ENCODE peak calls at places on chromosomes 7 and 10, in five cellular contexts. One of them, this sample, is unnamed.

GRCh38 chr7:37853468-37853867 is 5.1 kb downstream of the NME8 start:
- DNase-seq in naive thymus-derived CD4-positive, alpha-beta T cell: no peak
- DNase-seq in NCI-H1694: no peak
- DNase-seq in occipital lobe: no peak
- DNase-seq in T-helper 2 cell treated with Interferon-gamma antibody and Interleukin-4, amounts not matched to agents 5 μg/mL and 100 μg/mL, for 36 hours: no peak
- DNase-seq in this sample: no peak

GRCh38 chr10:14623931-14624330 is 150.8 kb downstream of the FAM107B start:
- DNase-seq in NCI-H1694: no peak
- DNase-seq in T-helper 2 cell treated with Interferon-gamma antibody and Interleukin-4, amounts not matched to agents 5 μg/mL and 100 μg/mL, for 36 hours: no peak
- DNase-seq in occipital lobe: no peak
- DNase-seq in naive thymus-derived CD4-positive, alpha-beta T cell: no peak
- DNase-seq in this sample: no peak

GRCh38 chr10:129501652-129502436 is 34.8 kb downstream of the MGMT start:
- DNase-seq in occipital lobe: no peak
- DNase-seq in naive thymus-derived CD4-positive, alpha-beta T cell: no peak
- DNase-seq in T-helper 2 cell treated with Interferon-gamma antibody and Interleukin-4, amounts not matched to agents 5 μg/mL and 100 μg/mL, for 36 hours: no peak
- DNase-seq in NCI-H1694: no peak
- DNase-seq in this sample: no peak

GRCh38 chr10:65570143-65571010 is 1355.5 kb upstream of the LRRTM3 start:
- DNase-seq in naive thymus-derived CD4-positive, alpha-beta T cell: no peak
- DNase-seq in occipital lobe: no peak
- DNase-seq in NCI-H1694: no peak
- DNase-seq in T-helper 2 cell treated with Interferon-gamma antibody and Interleukin-4, amounts not matched to agents 5 μg/mL and 100 μg/mL, for 36 hours: no peak
- DNase-seq in this sample: no peak

GRCh38 chr7:94941844-94942632 is 34.6 kb downstream of the PPP1R9A start:
- DNase-seq in occipital lobe: no peak
- DNase-seq in NCI-H1694: no peak
- DNase-seq in naive thymus-derived CD4-positive, alpha-beta T cell: no peak
- DNase-seq in T-helper 2 cell treated with Interferon-gamma antibody and Interleukin-4, amounts not matched to agents 5 μg/mL and 100 μg/mL, for 36 hours: no peak
- DNase-seq in this sample: no peak

GRCh38 chr10:48365668-48366067 is 59.2 kb downstream of the MAPK8 start:
- DNase-seq in T-helper 2 cell treated with Interferon-gamma antibody and Interleukin-4, amounts not matched to agents 5 μg/mL and 100 μg/mL, for 36 hours: no peak
- DNase-seq in NCI-H1694: no peak
- DNase-seq in naive thymus-derived CD4-positive, alpha-beta T cell: no peak
- DNase-seq in occipital lobe: no peak
- DNase-seq in this sample: no peak

GRCh38 chr10:96532523-96532922 is 18.8 kb upstream of the TLL2 start:
- DNase-seq in NCI-H1694: peak; percentile 9
- DNase-seq in T-helper 2 cell treated with Interferon-gamma antibody and Interleukin-4, amounts not matched to agents 5 μg/mL and 100 μg/mL, for 36 hours: no peak
- DNase-seq in naive thymus-derived CD4-positive, alpha-beta T cell: no peak
- DNase-seq in occipital lobe: no peak
- DNase-seq in this sample: no peak

GRCh38 chr7:142773230-142773629 is 2.5 kb downstream of the PRSS2 start:
- DNase-seq in T-helper 2 cell treated with Interferon-gamma antibody and Interleukin-4, amounts not matched to agents 5 μg/mL and 100 μg/mL, for 36 hours: no peak
- DNase-seq in naive thymus-derived CD4-positive, alpha-beta T cell: no peak
- DNase-seq in NCI-H1694: no peak
- DNase-seq in occipital lobe: no peak
- DNase-seq in this sample: no peak

GRCh38 chr7:156764016-156764669 is 123.6 kb downstream of the RNF32 start:
- DNase-seq in NCI-H1694: peak; percentile 53
- DNase-seq in occipital lobe: peak; percentile 55
- DNase-seq in T-helper 2 cell treated with Interferon-gamma antibody and Interleukin-4, amounts not matched to agents 5 μg/mL and 100 μg/mL, for 36 hours: no peak
- DNase-seq in naive thymus-derived CD4-positive, alpha-beta T cell: no peak
- DNase-seq in this sample: peak; percentile 69

GRCh38 chr10:95308389-95309302 is 17.8 kb upstream of the PDLIM1 start:
- DNase-seq in T-helper 2 cell treated with Interferon-gamma antibody and Interleukin-4, amounts not matched to agents 5 μg/mL and 100 μg/mL, for 36 hours: peak; percentile 29
- DNase-seq in NCI-H1694: no peak
- DNase-seq in occipital lobe: no peak
- DNase-seq in naive thymus-derived CD4-positive, alpha-beta T cell: no peak
- DNase-seq in this sample: no peak

This sample was measured in posterior cingulate gyrus.